ENCODE peak calls at places on chromosome 1, in four cellular contexts. Q is T47D, I is GM23248, V is neural crest cell. L is an unnamed sample.

GRCh38 chr1:45848714-45849113 is 45.3 kb downstream of the MAST2 start:
- DNase-seq in Q (no peak), I (peak), V (no peak), L (no peak)

GRCh38 chr1:68347415-68347814 is 102.3 kb downstream of the RPE65 start:
- DNase-seq in Q (no peak), I (no peak), V (no peak), L (no peak)

GRCh38 chr1:172450524-172450885 is 6.6 kb upstream of the PIGC start:
- DNase-seq in Q (no peak), I (no peak), V (no peak), L (no peak)

GRCh38 chr1:226002667-226003501 is 3.7 kb upstream of the SDE2 start:
- DNase-seq in Q (peak), I (peak), V (peak), L (peak)

GRCh38 chr1:17653728-17654351 is 101.3 kb upstream of the ACTL8 start:
- DNase-seq in Q (peak), I (peak), V (peak), L (peak)

GRCh38 chr1:7922301-7922700 is 18.3 kb downstream of the TNFRSF9 start:
- DNase-seq in Q (no peak), I (peak), V (no peak), L (no peak)

GRCh38 chr1:114286179-114286578 is 132.5 kb upstream of the SYT6 start:
- DNase-seq in Q (no peak), I (peak), V (no peak), L (no peak)

GRCh38 chr1:108572182-108572581 is 12.3 kb downstream of the EEIG2 start:
- DNase-seq in Q (no peak), I (no peak), V (no peak), L (no peak)